ENCODE peak calls at places on chromosomes 6 and 20, in four cellular contexts. One of them, this sample, is unnamed.

GRCh38 chr6:158752613-158753012 is 66.6 kb downstream of the EZR start:
- DNase-seq in NCI-H748 treated with DMSO at 0.1 percent for 48 hours: peak; percentile 8
- DNase-seq in HEK293T: peak; percentile 6
- DNase-seq in spleen: no peak
- DNase-seq in this sample: no peak

GRCh38 chr6:133802861-133803260 is 86.1 kb upstream of the TCF21 start:
- DNase-seq in NCI-H748 treated with DMSO at 0.1 percent for 48 hours: no peak
- DNase-seq in HEK293T: no peak
- DNase-seq in spleen: no peak
- DNase-seq in this sample: no peak

GRCh38 chr6:156791261-156791850 is 14.2 kb downstream of the ARID1B start:
- DNase-seq in NCI-H748 treated with DMSO at 0.1 percent for 48 hours: peak; percentile 85
- DNase-seq in spleen: no peak
- DNase-seq in HEK293T: peak; percentile 48
- DNase-seq in this sample: no peak

GRCh38 chr20:50859161-50859560 is 64.3 kb downstream of the BCAS4 start:
- DNase-seq in spleen: no peak
- DNase-seq in HEK293T: no peak
- DNase-seq in NCI-H748 treated with DMSO at 0.1 percent for 48 hours: no peak
- DNase-seq in this sample: no peak

GRCh38 chr6:82740066-82740465 is 325.6 kb downstream of the UBE3D start:
- DNase-seq in HEK293T: no peak
- DNase-seq in NCI-H748 treated with DMSO at 0.1 percent for 48 hours: peak; percentile 9
- DNase-seq in spleen: no peak
- DNase-seq in this sample: no peak

GRCh38 chr6:111585969-111586315 is 19.7 kb downstream of the TRAF3IP2 start:
- DNase-seq in NCI-H748 treated with DMSO at 0.1 percent for 48 hours: no peak
- DNase-seq in HEK293T: no peak
- DNase-seq in spleen: no peak
- DNase-seq in this sample: no peak

GRCh38 chr20:36967636-36968035 is 16.1 kb upstream of the SAMHD1 start:
- DNase-seq in NCI-H748 treated with DMSO at 0.1 percent for 48 hours: no peak
- DNase-seq in spleen: no peak
- DNase-seq in HEK293T: no peak
- DNase-seq in this sample: no peak

GRCh38 chr6:156862711-156863110 is 85.5 kb downstream of the ARID1B start:
- DNase-seq in spleen: no peak
- DNase-seq in NCI-H748 treated with DMSO at 0.1 percent for 48 hours: no peak
- DNase-seq in HEK293T: no peak
- DNase-seq in this sample: no peak

GRCh38 chr20:43991982-43992381 is 77.3 kb downstream of the TOX2 start:
- DNase-seq in NCI-H748 treated with DMSO at 0.1 percent for 48 hours: no peak
- DNase-seq in HEK293T: no peak
- DNase-seq in spleen: no peak
- DNase-seq in this sample: no peak

GRCh38 chr20:24998631-24999445 is 6.3 kb upstream of the APMAP start:
- DNase-seq in HEK293T: no peak
- DNase-seq in NCI-H748 treated with DMSO at 0.1 percent for 48 hours: no peak
- DNase-seq in spleen: peak; percentile 35
- DNase-seq in this sample: no peak

GRCh38 chr6:139638179-139638872 is 263.9 kb upstream of the CITED2 start:
- DNase-seq in NCI-H748 treated with DMSO at 0.1 percent for 48 hours: no peak
- DNase-seq in HEK293T: no peak
- DNase-seq in spleen: no peak
- DNase-seq in this sample: no peak